ENCODE peak calls at places on chromosomes 4 and X, in ten cellular contexts. M is breast epithelium, K is psoas muscle, Y is PC-9, U is OCI-LY7, H is SK-N-SH, S is testis, P is colonic mucosa, I is Karpas-422, E is suprapubic skin. J is an unnamed sample. For H3K4me1, the result is how much of the 10 kb centered on the place peaks cover.

GRCh38 chrX:130165181-130165702 is 399 bp downstream of the AIFM1 start:
- DNase-seq in M (no peak), K (no peak), Y (no peak), U (no peak), H (peak), S (peak), P (no peak), I (no peak), E (no peak), J (no peak)

GRCh38 chrX:153184787-153185186 is 5.7 kb downstream of the MAGEA1 start:
- DNase-seq in M (no peak), K (no peak), Y (no peak), U (no peak), H (no peak), S (no peak), P (no peak), I (no peak), E (no peak), J (no peak)

GRCh38 chrX:9635805-9636204 is 129.8 kb downstream of the GPR143 start:
- DNase-seq in M (no peak), K (no peak), Y (no peak), U (no peak), H (no peak), S (no peak), P (no peak), I (no peak), E (no peak), J (no peak)

GRCh38 chr4:155900402-155900801 is 3.1 kb upstream of the TDO2 start:
- DNase-seq in M (no peak), K (no peak), Y (no peak), U (no peak), H (no peak), S (no peak), P (no peak), I (no peak), E (no peak), J (no peak)

GRCh38 chrX:154113729-154114128 is 16.2 kb upstream of the MECP2 start:
- DNase-seq in M (no peak), K (no peak), Y (no peak), U (no peak), H (no peak), S (no peak), P (no peak), I (no peak), E (no peak), J (no peak)

GRCh38 chrX:133922390-133922772 is 63.0 kb downstream of the GPC3 start:
- DNase-seq in M (no peak), K (no peak), Y (no peak), U (no peak), H (no peak), S (no peak), P (no peak), I (no peak), E (no peak), J (no peak)

GRCh38 chr4:106541253-106541652 is 172.7 kb upstream of the GIMD1 start:
- DNase-seq in M (no peak), K (no peak), Y (no peak), U (no peak), H (no peak), S (no peak), P (no peak), I (no peak), E (no peak), J (no peak)

GRCh38 chr4:177696438-177696966 is 254.3 kb upstream of the AGA start:
- DNase-seq in M (no peak), K (no peak), Y (no peak), U (no peak), H (no peak), S (no peak), P (no peak), I (no peak), E (no peak), J (peak)

GRCh38 chr4:7653510-7654414 is 219.0 kb upstream of the PSAPL1 start:
- DNase-seq in M (no peak), K (no peak), Y (no peak), U (no peak), H (no peak), S (peak), P (no peak), I (no peak), E (no peak), J (no peak)

GRCh38 chr4:80171251-80171650 is 26.1 kb upstream of the PRDM8 start:
- DNase-seq in M (no peak), K (no peak), Y (no peak), U (no peak), H (no peak), S (no peak), P (no peak), I (no peak), E (no peak), J (no peak)

GRCh38 chr4:8851321-8852117 is 20.1 kb downstream of the HMX1 start:
- DNase-seq in M (no peak), K (no peak), Y (no peak), U (no peak), H (no peak), S (no peak), P (no peak), I (no peak), E (no peak), J (no peak)

GRCh38 chr4:4502694-4503311 is 39.0 kb downstream of the STX18 start:
- DNase-seq in M (no peak), K (no peak), Y (no peak), U (no peak), H (no peak), S (no peak), P (no peak), I (no peak), E (no peak), J (no peak)

GRCh38 chr4:52750819-52751348 is 341 bp downstream of the ERVMER34-1 start:
- DNase-seq in M (no peak), K (peak), Y (no peak), U (no peak), H (no peak), S (peak), P (peak), I (no peak), E (peak), J (no peak)

GRCh38 chrX:115582871-115583729 is 22.1 kb downstream of the PLS3 start:
- DNase-seq in M (no peak), K (no peak), Y (no peak), U (no peak), H (no peak), S (no peak), P (no peak), I (no peak), E (no peak), J (no peak)

GRCh38 chr4:146212781-146213180 is 1.6 kb upstream of the REELD1 start:
- DNase-seq in M (no peak), K (no peak), Y (no peak), U (no peak), H (no peak), S (no peak), P (no peak), I (no peak), E (no peak), J (no peak)

GRCh38 chr4:76060506-76060905 is 14.0 kb upstream of the ART3 start:
- DNase-seq in M (no peak), K (no peak), Y (no peak), U (no peak), H (no peak), S (no peak), P (no peak), I (no peak), E (no peak), J (no peak)

GRCh38 chrX:13938053-13938765 is 91.5 kb downstream of the GEMIN8 start:
- DNase-seq in M (peak), K (peak), Y (no peak), U (no peak), H (peak), S (peak), P (peak), I (no peak), E (peak), J (peak)

GRCh38 chr4:57013529-57014120 is 34.9 kb downstream of the POLR2B start:
- DNase-seq in M (no peak), K (no peak), Y (no peak), U (no peak), H (no peak), S (no peak), P (no peak), I (no peak), E (no peak), J (no peak)

GRCh38 chr4:88725986-88726385 is 28.4 kb upstream of the NAP1L5 start:
- DNase-seq in M (no peak), K (no peak), Y (no peak), U (no peak), H (no peak), S (no peak), P (no peak), I (peak), E (no peak), J (no peak)

GRCh38 chr4:5785806-5786680 is 75.0 kb downstream of the EVC start:
- DNase-seq in M (no peak), K (no peak), Y (peak), U (no peak), H (no peak), S (no peak), P (no peak), I (no peak), E (peak), J (no peak)

GRCh38 chrX:70033348-70033747 is 16.4 kb downstream of the AWAT2 start:
- DNase-seq in M (no peak), K (no peak), Y (no peak), U (peak), H (peak), S (peak), P (peak), I (peak), E (no peak), J (peak)

GRCh38 chr4:138567696-138568095 is 325.5 kb upstream of the SLC7A11 start:
- DNase-seq in M (no peak), K (no peak), Y (no peak), U (no peak), H (no peak), S (no peak), P (no peak), I (no peak), E (no peak), J (no peak)

GRCh38 chr4:915595-915994 is 16.5 kb downstream of the GAK start:
- DNase-seq in M (no peak), K (no peak), Y (no peak), U (peak), H (no peak), S (peak), P (no peak), I (no peak), E (no peak), J (no peak)

GRCh38 chr4:74016068-74016467 is 17.6 kb upstream of the CXCL5 start:
- DNase-seq in M (no peak), K (no peak), Y (no peak), U (no peak), H (no peak), S (no peak), P (no peak), I (no peak), E (no peak), J (no peak)

DNA sequence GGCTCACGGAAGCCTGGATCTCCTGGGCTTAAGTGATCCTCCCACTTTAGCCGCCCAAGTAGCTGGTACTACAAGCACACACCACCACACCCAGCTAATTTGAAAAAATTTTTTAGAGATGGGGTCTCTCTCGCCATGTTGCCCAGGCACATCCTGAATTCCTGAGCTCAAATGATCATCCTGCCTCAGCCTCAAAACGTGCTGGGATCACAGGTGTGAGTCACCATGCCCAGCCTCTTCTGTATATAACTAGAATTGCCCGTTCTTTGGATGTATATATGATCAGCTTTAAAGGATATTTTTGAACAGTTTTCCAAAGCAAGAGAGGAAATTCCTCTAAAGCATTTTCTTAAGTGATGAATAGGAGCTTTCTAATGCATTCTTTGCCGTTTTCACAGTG is 22.7 kb downstream of the ZFP42 start:
- DNase-seq in M (no peak), K (no peak), Y (no peak), U (no peak), H (no peak), S (no peak), P (no peak), I (no peak), E (no peak), J (no peak)
- H3K4me3 ChIP-seq in M (no peak), K (no peak), Y (no peak), U (no peak), H (no peak), S (no peak), P (no peak), I (no peak), E (no peak), J (no peak)

GRCh38 chrX:120725874-120726273 is 96.0 kb upstream of the C1GALT1C1 start:
- DNase-seq in M (no peak), K (no peak), Y (no peak), U (no peak), H (no peak), S (no peak), P (no peak), I (no peak), E (no peak), J (no peak)

GRCh38 chrX:120727503-120727902 is 97.6 kb upstream of the C1GALT1C1 start:
- DNase-seq in M (no peak), K (no peak), Y (no peak), U (peak), H (no peak), S (no peak), P (no peak), I (peak), E (no peak), J (no peak)

GRCh38 chrX:120731386-120731785 is 101.5 kb upstream of the C1GALT1C1 start:
- DNase-seq in M (no peak), K (no peak), Y (no peak), U (no peak), H (no peak), S (no peak), P (no peak), I (no peak), E (no peak), J (no peak)

GRCh38 chrX:120727911-120728310 is 98.1 kb upstream of the C1GALT1C1 start:
- DNase-seq in M (no peak), K (no peak), Y (no peak), U (no peak), H (no peak), S (no peak), P (no peak), I (no peak), E (no peak), J (no peak)

DNA sequence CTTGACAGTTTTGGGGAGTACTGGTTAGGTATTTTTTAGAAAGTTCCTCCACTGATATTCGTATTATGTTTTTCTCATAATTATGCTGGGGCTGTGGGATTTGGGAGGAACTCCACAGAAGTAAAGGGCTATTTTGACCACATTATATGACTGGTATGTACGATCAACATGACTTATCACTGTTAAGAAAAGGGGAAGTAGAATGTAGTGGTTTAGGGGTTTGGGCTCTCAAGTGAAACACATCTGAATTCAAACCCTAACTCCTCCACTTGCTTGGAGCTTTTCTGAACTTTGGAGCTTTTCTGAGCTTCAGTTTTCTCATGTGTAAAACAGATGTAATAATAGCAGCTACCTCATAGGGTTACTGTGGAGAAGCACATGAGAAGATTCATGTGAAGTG is 96.4 kb upstream of the C1GALT1C1 start:
- DNase-seq in M (no peak), K (no peak), Y (no peak), U (peak), H (no peak), S (no peak), P (no peak), I (peak), E (no peak), J (no peak)
- H3K4me1 ChIP-seq in M (under half), K (under half), Y (under half), U (under half), H (under half), S (under half), P (under half), I (under half), E (under half), J (under half)

DNA sequence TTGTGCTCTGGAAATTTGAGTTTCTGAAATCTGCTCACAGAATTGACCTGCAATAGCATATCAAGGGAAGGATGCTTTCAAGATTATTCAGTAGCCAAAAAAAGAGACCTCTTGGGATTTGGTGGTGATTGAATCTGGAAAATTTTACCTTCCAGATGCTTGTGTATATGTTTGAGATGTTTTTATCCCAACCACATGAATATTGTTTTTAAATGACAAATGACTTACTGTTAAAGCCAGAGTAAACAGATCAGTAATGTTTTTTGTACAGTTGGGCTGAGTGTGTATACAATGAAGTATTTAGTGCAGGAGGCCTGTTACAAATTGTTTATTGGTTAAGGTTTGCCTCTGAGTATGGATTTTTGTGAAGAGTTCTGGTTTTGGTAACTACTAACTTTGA is 126.5 kb downstream of the CBR4 start:
- DNase-seq in M (no peak), K (no peak), Y (no peak), U (no peak), H (peak), S (no peak), P (no peak), I (no peak), E (no peak), J (no peak)
- H3K4me3 ChIP-seq in M (no peak), K (no peak), Y (no peak), U (no peak), H (no peak), S (no peak), P (no peak), I (no peak), E (no peak), J (no peak)

GRCh38 chr4:41236508-41236907 is 20.2 kb upstream of the UCHL1 start:
- DNase-seq in M (no peak), K (no peak), Y (no peak), U (no peak), H (no peak), S (no peak), P (no peak), I (no peak), E (no peak), J (no peak)
- H3K4me1 ChIP-seq in M (under half), K (under half), Y (under half), U (under half), H (under half), S (under half), P (under half), I (under half), E (under half), J (under half)

DNA sequence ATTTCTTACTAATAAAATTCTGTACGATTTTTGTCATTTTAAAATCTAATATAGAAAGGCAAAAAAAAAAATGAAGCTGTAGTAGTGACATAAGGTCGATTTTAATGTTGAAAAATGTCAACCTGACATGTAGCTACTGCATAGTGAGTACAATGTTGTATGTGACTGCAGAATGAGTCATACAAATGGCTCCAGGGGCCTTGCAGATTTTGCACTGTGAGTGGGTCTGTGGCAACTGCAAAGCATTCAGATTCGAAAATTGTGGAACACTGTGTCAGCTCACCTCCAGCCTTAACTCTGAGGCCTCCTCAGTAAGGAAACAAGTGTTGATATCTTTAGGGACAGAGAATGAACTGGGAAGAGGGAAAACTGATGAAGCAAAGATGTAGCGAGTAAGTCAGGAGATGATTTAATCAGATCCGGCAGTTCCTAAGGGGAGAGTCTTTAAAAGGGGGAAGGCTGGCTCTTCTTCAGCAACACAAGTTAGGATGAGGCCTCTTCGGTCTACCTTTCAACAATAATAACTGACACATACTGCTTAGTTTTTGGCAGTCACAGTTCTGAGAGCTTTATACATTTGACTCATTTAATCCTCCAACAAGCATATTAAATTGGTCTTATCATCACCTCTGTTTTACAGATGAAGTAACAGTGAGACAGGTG is 24.9 kb downstream of the TKTL2 start:
- DNase-seq in M (no peak), K (no peak), Y (no peak), U (no peak), H (no peak), S (no peak), P (no peak), I (no peak), E (no peak), J (peak)
- H3K4me3 ChIP-seq in M (no peak), K (no peak), Y (no peak), U (no peak), H (no peak), S (no peak), P (no peak), I (no peak), E (no peak), J (no peak)

GRCh38 chr4:42627887-42628646 is 28.8 kb downstream of the ATP8A1 start:
- DNase-seq in M (no peak), K (peak), Y (no peak), U (peak), H (no peak), S (peak), P (peak), I (peak), E (peak), J (peak)
- H3K4me1 ChIP-seq in M (under half), K (under half), Y (under half), U (half or more), H (under half), S (under half), P (under half), I (half or more), E (under half), J (under half)

GRCh38 chrX:17291141-17291900 is 83.7 kb upstream of the NHS start:
- DNase-seq in M (no peak), K (no peak), Y (peak), U (no peak), H (no peak), S (peak), P (no peak), I (no peak), E (no peak), J (no peak)

GRCh38 chrX:17285983-17286382 is 89.0 kb upstream of the NHS start:
- DNase-seq in M (no peak), K (no peak), Y (no peak), U (no peak), H (no peak), S (no peak), P (no peak), I (no peak), E (no peak), J (no peak)
- H3K4me3 ChIP-seq in M (no peak), K (no peak), Y (no peak), U (no peak), H (no peak), S (no peak), P (no peak), I (no peak), E (no peak), J (no peak)

J was measured in BE2C.